ENCODE peak calls at places on chromosomes 7 and 10, in four cellular contexts. One of them, this sample, is unnamed.

GRCh38 chr10:77086081-77086480 is 551.5 kb downstream of the KCNMA1 start:
- DNase-seq in esophagus squamous epithelium: no peak
- DNase-seq in transverse colon: no peak
- DNase-seq in H9: no peak
- DNase-seq in this sample: no peak

GRCh38 chr7:143025331-143025730 is 1.6 kb downstream of the OR9A2 start:
- DNase-seq in esophagus squamous epithelium: no peak
- DNase-seq in H9: no peak
- DNase-seq in transverse colon: no peak
- DNase-seq in this sample: no peak

GRCh38 chr7:97145068-97145467 is 27.6 kb downstream of the SDHAF3 start:
- DNase-seq in transverse colon: no peak
- DNase-seq in H9: no peak
- DNase-seq in esophagus squamous epithelium: no peak
- DNase-seq in this sample: no peak

GRCh38 chr10:14056545-14057332 is 274.0 kb downstream of the FRMD4A start:
- DNase-seq in esophagus squamous epithelium: no peak
- DNase-seq in H9: peak; percentile 43
- DNase-seq in transverse colon: no peak
- DNase-seq in this sample: no peak

GRCh38 chr10:133327651-133328357 is 8.9 kb downstream of the CALY start:
- DNase-seq in transverse colon: no peak
- DNase-seq in esophagus squamous epithelium: no peak
- DNase-seq in H9: no peak
- DNase-seq in this sample: peak; percentile 21

GRCh38 chr7:50832744-50833143 is 50.0 kb upstream of the GRB10 start:
- DNase-seq in H9: no peak
- DNase-seq in esophagus squamous epithelium: no peak
- DNase-seq in transverse colon: no peak
- DNase-seq in this sample: no peak

GRCh38 chr10:126243976-126244375 is 144.3 kb downstream of the ADAM12 start:
- DNase-seq in esophagus squamous epithelium: no peak
- DNase-seq in H9: no peak
- DNase-seq in transverse colon: no peak
- DNase-seq in this sample: no peak

GRCh38 chr10:103231047-103231551 is 14.6 kb upstream of the RPEL1 start:
- DNase-seq in H9: peak; percentile 75
- DNase-seq in esophagus squamous epithelium: no peak
- DNase-seq in transverse colon: no peak
- DNase-seq in this sample: no peak

GRCh38 chr7:99379043-99379577 is 4.6 kb downstream of the ARPC1B start:
- DNase-seq in H9: no peak
- DNase-seq in esophagus squamous epithelium: no peak
- DNase-seq in transverse colon: peak; percentile 61
- DNase-seq in this sample: no peak

GRCh38 chr10:8444630-8445029 is 390.1 kb downstream of the GATA3 start:
- DNase-seq in esophagus squamous epithelium: no peak
- DNase-seq in transverse colon: peak; percentile 8
- DNase-seq in H9: peak; percentile 64
- DNase-seq in this sample: no peak

GRCh38 chr7:11458736-11459483 is 373.1 kb downstream of the THSD7A start:
- DNase-seq in transverse colon: no peak
- DNase-seq in H9: no peak
- DNase-seq in esophagus squamous epithelium: no peak
- DNase-seq in this sample: no peak

GRCh38 chr10:113612154-113612553 is 51.7 kb downstream of the NRAP start:
- DNase-seq in H9: no peak
- DNase-seq in esophagus squamous epithelium: no peak
- DNase-seq in transverse colon: no peak
- DNase-seq in this sample: peak; percentile 67

GRCh38 chr10:112915590-112916572 is 34.2 kb upstream of the TCF7L2 start:
- DNase-seq in transverse colon: peak; percentile 86
- DNase-seq in H9: no peak
- DNase-seq in esophagus squamous epithelium: no peak
- DNase-seq in this sample: peak; percentile 32

GRCh38 chr7:134831862-134832261 is 52.4 kb downstream of the CALD1 start:
- DNase-seq in esophagus squamous epithelium: no peak
- DNase-seq in transverse colon: peak; percentile 37
- DNase-seq in H9: no peak
- DNase-seq in this sample: no peak

GRCh38 chr10:125163803-125164202 is 3.4 kb upstream of the CTBP2 start:
- DNase-seq in H9: no peak
- DNase-seq in transverse colon: no peak
- DNase-seq in esophagus squamous epithelium: no peak
- DNase-seq in this sample: no peak

GRCh38 chr7:31788891-31789680 is 102.1 kb downstream of the PPP1R17 start:
- DNase-seq in esophagus squamous epithelium: no peak
- DNase-seq in transverse colon: no peak
- DNase-seq in H9: no peak
- DNase-seq in this sample: no peak

GRCh38 chr10:46530249-46531186 is 25.9 kb downstream of the GPRIN2 start:
- DNase-seq in transverse colon: peak; percentile 5
- DNase-seq in H9: no peak
- DNase-seq in esophagus squamous epithelium: no peak
- DNase-seq in this sample: no peak

GRCh38 chr10:107579970-107580369 is 415.5 kb upstream of the SORCS1 start:
- DNase-seq in esophagus squamous epithelium: no peak
- DNase-seq in H9: no peak
- DNase-seq in transverse colon: no peak
- DNase-seq in this sample: no peak

GRCh38 chr7:131802195-131802594 is 245.8 kb upstream of the PODXL start:
- DNase-seq in H9: no peak
- DNase-seq in esophagus squamous epithelium: no peak
- DNase-seq in transverse colon: no peak
- DNase-seq in this sample: no peak

GRCh38 chr10:78742730-78743615 is 325.8 kb upstream of the ZMIZ1 start:
- DNase-seq in transverse colon: no peak
- DNase-seq in esophagus squamous epithelium: no peak
- DNase-seq in H9: no peak
- DNase-seq in this sample: peak; percentile 63

GRCh38 chr7:5421626-5422323 is 1.9 kb downstream of the TNRC18 start:
- DNase-seq in H9: no peak
- DNase-seq in transverse colon: peak; percentile 64
- DNase-seq in esophagus squamous epithelium: no peak
- DNase-seq in this sample: peak; percentile 58

GRCh38 chr10:126110434-126110833 is 214.1 kb downstream of the FANK1 start:
- DNase-seq in H9: no peak
- DNase-seq in transverse colon: no peak
- DNase-seq in esophagus squamous epithelium: no peak
- DNase-seq in this sample: no peak

GRCh38 chr10:31320179-31320597 is 1.2 kb downstream of the ZEB1 start:
- DNase-seq in H9: peak; percentile 46
- DNase-seq in transverse colon: peak; percentile 42
- DNase-seq in esophagus squamous epithelium: no peak
- DNase-seq in this sample: peak; percentile 21

GRCh38 chr10:77361846-77362245 is 275.8 kb downstream of the KCNMA1 start:
- DNase-seq in transverse colon: no peak
- DNase-seq in H9: no peak
- DNase-seq in esophagus squamous epithelium: no peak
- DNase-seq in this sample: no peak

GRCh38 chr7:43077732-43078391 is 34.6 kb upstream of the HECW1 start:
- DNase-seq in H9: peak; percentile 87
- DNase-seq in esophagus squamous epithelium: no peak
- DNase-seq in transverse colon: no peak
- DNase-seq in this sample: no peak

GRCh38 chr7:105649727-105650381 is 68.6 kb upstream of the EFCAB10 start:
- DNase-seq in H9: no peak
- DNase-seq in transverse colon: no peak
- DNase-seq in esophagus squamous epithelium: no peak
- DNase-seq in this sample: no peak

GRCh38 chr7:109094-109493 is 83.3 kb upstream of the FAM20C start:
- DNase-seq in transverse colon: no peak
- DNase-seq in esophagus squamous epithelium: no peak
- DNase-seq in H9: peak; percentile 20
- DNase-seq in this sample: no peak

GRCh38 chr10:22505923-22506685 is 160.8 kb downstream of the SPAG6 start:
- DNase-seq in transverse colon: peak; percentile 65
- DNase-seq in H9: no peak
- DNase-seq in esophagus squamous epithelium: no peak
- DNase-seq in this sample: no peak

GRCh38 chr10:11880169-11881027 is 57.2 kb downstream of the PROSER2 start:
- DNase-seq in esophagus squamous epithelium: no peak
- DNase-seq in H9: peak; percentile 74
- DNase-seq in transverse colon: no peak
- DNase-seq in this sample: no peak

GRCh38 chr10:11878776-11879175 is 55.6 kb downstream of the PROSER2 start:
- DNase-seq in transverse colon: no peak
- DNase-seq in esophagus squamous epithelium: no peak
- DNase-seq in H9: no peak
- DNase-seq in this sample: no peak

GRCh38 chr10:11881028-11881476 is 57.9 kb downstream of the PROSER2 start:
- DNase-seq in transverse colon: no peak
- DNase-seq in H9: no peak
- DNase-seq in esophagus squamous epithelium: no peak
- DNase-seq in this sample: no peak

GRCh38 chr10:11877506-11877905 is 54.4 kb downstream of the PROSER2 start:
- DNase-seq in esophagus squamous epithelium: no peak
- DNase-seq in H9: no peak
- DNase-seq in transverse colon: no peak
- DNase-seq in this sample: no peak

DNA sequence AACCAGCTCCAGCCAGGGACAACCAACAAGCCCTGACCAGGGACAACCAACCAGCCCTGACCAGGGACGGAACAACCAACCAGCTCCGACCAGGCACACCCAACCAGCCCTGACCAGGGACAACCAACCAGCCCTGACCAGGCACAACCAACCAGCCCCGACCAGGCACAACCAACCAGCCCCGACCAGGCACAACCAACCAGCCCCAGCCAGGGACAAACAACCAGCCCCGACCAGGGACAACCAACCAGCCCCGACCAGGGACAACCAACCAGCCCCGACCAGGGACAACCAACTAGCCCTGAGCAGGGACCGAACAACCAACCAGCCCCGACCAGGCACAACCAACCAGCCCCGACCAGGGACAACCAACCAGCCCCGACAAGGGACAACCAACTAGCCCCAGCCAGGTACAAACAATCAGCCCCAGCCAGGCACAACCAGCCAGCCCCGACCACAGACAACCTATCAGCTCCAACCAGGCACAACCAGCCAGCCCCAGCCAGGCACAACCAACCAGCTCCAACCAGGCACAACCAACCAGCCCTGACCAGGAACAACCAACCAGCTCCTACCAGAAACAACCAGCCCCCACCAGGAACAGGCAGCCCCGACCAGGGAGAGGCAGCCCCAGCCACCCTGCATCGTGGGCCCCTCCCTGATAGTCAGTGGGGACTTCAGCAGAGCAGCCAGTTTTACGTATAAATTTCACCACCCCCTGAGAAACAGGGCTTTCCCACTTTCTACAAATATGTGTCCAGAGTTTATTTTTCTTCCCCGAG is 56.4 kb downstream of the PROSER2 start:
- DNase-seq in H9: no peak
- DNase-seq in transverse colon: no peak
- DNase-seq in esophagus squamous epithelium: no peak
- DNase-seq in this sample: no peak
- H3K27ac ChIP-seq in H9: no peak overlapping the region
- H3K27ac ChIP-seq in transverse colon: no peak overlapping the region
- H3K27ac ChIP-seq in esophagus squamous epithelium: no peak overlapping the region
- H3K27ac ChIP-seq in this sample: no peak overlapping the region

GRCh38 chr7:85239114-85239513 is 52.3 kb upstream of the SEMA3D start:
- DNase-seq in esophagus squamous epithelium: no peak
- DNase-seq in transverse colon: no peak
- DNase-seq in H9: no peak
- DNase-seq in this sample: no peak

GRCh38 chr7:85234746-85235145 is 47.9 kb upstream of the SEMA3D start:
- DNase-seq in H9: no peak
- DNase-seq in esophagus squamous epithelium: no peak
- DNase-seq in transverse colon: no peak
- DNase-seq in this sample: no peak

GRCh38 chr7:85232068-85232467 is 45.2 kb upstream of the SEMA3D start:
- DNase-seq in H9: no peak
- DNase-seq in esophagus squamous epithelium: no peak
- DNase-seq in transverse colon: no peak
- DNase-seq in this sample: no peak

DNA sequence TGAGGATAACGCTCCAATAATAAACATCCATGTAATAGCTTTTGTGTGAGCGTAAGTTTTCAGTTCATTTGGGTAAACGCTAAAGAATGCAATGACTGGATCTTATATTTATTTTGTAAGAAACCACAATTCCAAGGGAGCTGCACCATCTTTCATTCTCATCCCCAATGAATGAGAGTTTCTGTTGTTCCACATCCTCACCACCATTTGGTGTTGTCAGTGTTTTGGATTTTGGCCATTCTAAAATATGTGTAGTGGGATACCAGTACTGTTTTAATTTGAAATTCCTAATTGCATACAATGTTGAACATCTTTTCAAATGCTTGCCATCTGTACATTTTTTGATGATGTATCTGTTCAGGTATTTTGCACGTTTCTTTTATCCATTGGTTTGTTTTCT is 50.9 kb upstream of the SEMA3D start:
- DNase-seq in H9: no peak
- DNase-seq in esophagus squamous epithelium: no peak
- DNase-seq in transverse colon: no peak
- DNase-seq in this sample: no peak
- TF ChIP-seq CTCF in H9: no peak
- TF ChIP-seq CTCF in esophagus squamous epithelium: no peak
- TF ChIP-seq CTCF in transverse colon: no peak
- TF ChIP-seq CTCF in this sample: no peak

DNA sequence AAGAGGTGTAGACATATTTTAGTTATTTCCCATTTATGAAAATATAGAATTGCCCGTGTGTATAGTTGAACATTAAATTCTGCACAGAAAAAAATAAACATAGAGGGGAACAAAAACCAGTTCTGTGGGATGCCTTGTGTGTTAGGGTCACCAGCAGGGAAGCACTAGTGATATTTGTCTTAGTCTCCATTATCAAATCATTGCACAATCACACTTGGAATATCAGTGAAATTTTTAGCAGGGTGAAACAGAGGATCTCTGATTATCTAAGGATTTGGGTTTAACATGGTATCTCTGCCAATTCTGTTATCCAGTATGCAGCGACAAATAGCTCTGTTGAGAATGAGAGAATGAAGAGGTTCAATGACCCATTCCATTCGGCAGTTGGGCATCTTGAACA is 496.0 kb upstream of the POM121L12 start:
- DNase-seq in H9: no peak
- DNase-seq in transverse colon: no peak
- DNase-seq in esophagus squamous epithelium: no peak
- DNase-seq in this sample: no peak
- H3K27ac ChIP-seq in H9: no peak overlapping the region
- H3K27ac ChIP-seq in transverse colon: no peak overlapping the region
- H3K27ac ChIP-seq in esophagus squamous epithelium: no peak overlapping the region
- H3K27ac ChIP-seq in this sample: no peak overlapping the region

DNA sequence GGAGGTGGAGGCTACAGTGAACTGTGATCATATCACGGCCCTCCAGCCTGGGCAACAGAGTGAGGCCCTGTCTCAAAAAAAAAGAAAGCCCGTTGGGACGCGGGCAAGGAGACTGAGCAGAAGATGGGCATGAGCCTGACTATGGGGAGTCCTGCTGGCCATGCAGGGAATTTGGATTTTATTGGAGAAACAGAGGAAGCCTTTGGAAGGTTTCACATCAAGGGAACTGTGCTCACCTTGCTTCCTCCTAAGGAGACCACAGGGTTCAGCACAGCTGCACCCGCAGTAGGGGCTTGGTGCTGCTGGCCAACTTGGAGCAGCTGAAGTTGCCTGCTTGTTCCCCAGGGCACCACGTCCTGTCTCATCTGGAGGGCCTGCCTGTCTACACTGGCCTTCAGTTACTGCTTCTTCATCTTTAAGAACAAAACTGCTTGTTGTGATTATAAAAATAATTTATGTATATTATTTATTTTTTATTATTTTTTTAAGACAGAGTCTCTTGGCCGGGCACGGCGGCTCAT is 1.5 kb downstream of the IQCE start:
- DNase-seq in transverse colon: no peak
- DNase-seq in H9: no peak
- DNase-seq in esophagus squamous epithelium: no peak
- DNase-seq in this sample: no peak
- TF ChIP-seq CTCF in transverse colon: no peak
- TF ChIP-seq CTCF in H9: no peak
- TF ChIP-seq CTCF in esophagus squamous epithelium: no peak
- TF ChIP-seq CTCF in this sample: no peak

This sample was measured in pancreas.